ENCODE peak calls at places on chromosomes 3 and 15, in ten cellular contexts. C, N, O, J, W, Y, P, L, D and U are unnamed samples.

GRCh38 chr3:36482259-36482658 is 102.0 kb downstream of the STAC start:
- DNase-seq in O (no peak), W (no peak), L (no peak), D (no peak), C (no peak), N (no peak), Y (no peak), P (no peak), J (no peak), U (peak; percentile 68)

GRCh38 chr3:47128110-47128509 is 35.8 kb downstream of the SETD2 start:
- DNase-seq in N (no peak), P (no peak), Y (no peak), W (no peak), D (no peak), O (no peak), C (no peak), J (no peak), L (no peak), U (no peak)

GRCh38 chr3:71543371-71544016 is 40.0 kb downstream of the FOXP1 start:
- DNase-seq in C (no peak), Y (no peak), O (no peak), J (no peak), N (no peak), W (no peak), L (no peak), P (no peak), D (no peak), U (no peak)

GRCh38 chr3:194326192-194327029 is 24.7 kb downstream of the CPN2 start:
- DNase-seq in Y (no peak), O (peak; percentile 33), N (no peak), L (no peak), C (peak; percentile 77), J (no peak), D (no peak), W (peak; percentile 43), P (no peak), U (no peak)

GRCh38 chr3:105606052-105606451 is 239.3 kb downstream of the ALCAM start:
- DNase-seq in Y (no peak), W (peak; percentile 46), C (no peak), N (no peak), L (no peak), O (no peak), P (no peak), J (peak; percentile 8), D (no peak), U (no peak)

GRCh38 chr3:36650271-36650671 is 114.1 kb downstream of the DCLK3 start:
- DNase-seq in O (no peak), D (no peak), L (no peak), P (no peak), Y (no peak), C (peak; percentile 38), W (peak; percentile 72), N (no peak), J (no peak), U (no peak)

GRCh38 chr3:111326144-111326995 is 215.6 kb upstream of the CD96 start:
- DNase-seq in D (no peak), J (no peak), O (no peak), W (peak; percentile 91), C (no peak), P (no peak), L (no peak), N (no peak), Y (no peak), U (no peak)

GRCh38 chr3:36394176-36394575 is 13.9 kb downstream of the STAC start:
- DNase-seq in W (no peak), D (no peak), Y (no peak), P (no peak), L (no peak), N (no peak), O (no peak), C (no peak), J (no peak), U (no peak)

GRCh38 chr15:67259375-67259774 is 4.8 kb downstream of the IQCH start:
- DNase-seq in W (no peak), L (no peak), J (no peak), P (no peak), C (no peak), Y (no peak), D (no peak), O (no peak), N (no peak), U (no peak)

GRCh38 chr3:15286022-15286421 is 46.4 kb downstream of the SH3BP5 start:
- DNase-seq in P (no peak), Y (no peak), N (no peak), D (no peak), L (no peak), O (no peak), C (no peak), W (no peak), J (no peak), U (no peak)

GRCh38 chr15:99704444-99704838 is 28.8 kb downstream of the LYSMD4 start:
- DNase-seq in D (peak; percentile 40), C (peak; percentile 59), L (peak; percentile 89), P (peak; percentile 80), J (peak; percentile 70), O (peak; percentile 55), W (peak; percentile 85), Y (no peak), N (no peak), U (peak; percentile 94)

GRCh38 chr3:192816274-192816853 is 89.0 kb upstream of the FGF12 start:
- DNase-seq in Y (no peak), C (peak; percentile 46), P (peak; percentile 46), W (peak; percentile 73), D (no peak), O (peak; percentile 25), L (peak; percentile 62), N (no peak), J (peak; percentile 51), U (peak; percentile 61)

GRCh38 chr3:113776564-113776963 is 29.7 kb downstream of the ATP6V1A start:
- DNase-seq in W (no peak), L (no peak), P (no peak), J (no peak), C (no peak), Y (no peak), D (no peak), N (no peak), O (no peak), U (no peak)

GRCh38 chr15:41603941-41604660 is 45.1 kb downstream of the TYRO3 start:
- DNase-seq in W (peak; percentile 84), L (peak; percentile 67), J (peak; percentile 74), D (peak; percentile 27), Y (peak; percentile 68), C (peak; percentile 68), O (peak; percentile 65), N (no peak), P (peak; percentile 24), U (peak; percentile 83)

GRCh38 chr3:23036728-23037127 is 166.4 kb upstream of the UBE2E2 start:
- DNase-seq in N (no peak), P (no peak), J (no peak), Y (no peak), L (peak; percentile 29), D (no peak), C (no peak), O (no peak), W (peak; percentile 9), U (no peak)

GRCh38 chr15:40421246-40422157 is 15.9 kb downstream of the IVD start:
- DNase-seq in C (no peak), D (peak; percentile 72), W (peak; percentile 64), L (peak; percentile 83), P (no peak), J (peak; percentile 76), Y (peak; percentile 79), N (peak; percentile 74), O (peak; percentile 84), U (peak; percentile 82)

GRCh38 chr15:40106203-40107161 is 2.2 kb downstream of the BMF start:
- DNase-seq in J (peak; percentile 66), P (peak; percentile 16), N (no peak), O (peak; percentile 87), D (no peak), W (peak; percentile 40), C (no peak), L (peak; percentile 85), Y (peak; percentile 70), U (peak; percentile 98)

GRCh38 chr3:159911011-159911663 is 77.5 kb upstream of the IL12A start:
- DNase-seq in N (no peak), P (no peak), D (no peak), W (no peak), C (no peak), Y (no peak), O (no peak), L (peak; percentile 78), J (peak; percentile 61), U (peak; percentile 66)

GRCh38 chr3:152026033-152026556 is 152.7 kb downstream of the SUCNR1 start:
- DNase-seq in W (peak; percentile 91), J (peak; percentile 67), O (no peak), N (no peak), P (no peak), C (peak; percentile 78), D (no peak), Y (no peak), L (peak; percentile 23), U (peak; percentile 36)

GRCh38 chr3:171959532-171960044 is 79.8 kb upstream of the FNDC3B start:
- DNase-seq in W (no peak), O (no peak), D (no peak), Y (no peak), P (no peak), J (no peak), L (no peak), N (no peak), C (no peak), U (no peak)

GRCh38 chr15:63487076-63487757 is 17.2 kb upstream of the USP3 start:
- DNase-seq in J (peak; percentile 81), N (peak; percentile 72), C (peak; percentile 58), W (peak; percentile 72), D (peak; percentile 82), P (no peak), O (peak; percentile 89), L (peak; percentile 90), Y (peak; percentile 87), U (peak; percentile 95)

GRCh38 chr3:151925419-151925818 is 52.0 kb downstream of the SUCNR1 start:
- DNase-seq in C (no peak), O (no peak), W (peak; percentile 37), P (no peak), Y (no peak), D (no peak), J (peak; percentile 76), L (no peak), N (no peak), U (no peak)

GRCh38 chr3:142356818-142357217 is 91.0 kb downstream of the XRN1 start:
- DNase-seq in Y (no peak), O (no peak), P (no peak), C (no peak), L (peak; percentile 62), D (no peak), W (no peak), N (no peak), J (no peak), U (no peak)

GRCh38 chr3:130935761-130936160 is 41.9 kb downstream of the ATP2C1 start:
- DNase-seq in J (no peak), O (no peak), P (no peak), Y (no peak), W (peak; percentile 64), N (no peak), D (no peak), C (no peak), L (no peak), U (no peak)

GRCh38 chr15:38829086-38829485 is 264.5 kb upstream of the RASGRP1 start:
- DNase-seq in P (no peak), C (no peak), O (no peak), L (no peak), N (no peak), Y (no peak), J (no peak), W (no peak), D (no peak), U (no peak)

GRCh38 chr3:10219737-10220136 is 28.5 kb upstream of the TATDN2 start:
- DNase-seq in W (no peak), Y (no peak), L (no peak), N (no peak), O (no peak), D (no peak), P (no peak), C (no peak), J (no peak), U (no peak)

GRCh38 chr15:52143862-52144261 is 31.3 kb upstream of the BCL2L10 start:
- DNase-seq in C (no peak), W (peak; percentile 99), O (peak; percentile 23), P (no peak), L (no peak), D (no peak), Y (no peak), N (no peak), J (peak; percentile 84), U (no peak)

GRCh38 chr3:36904641-36905040 is 40.2 kb downstream of the TRANK1 start:
- DNase-seq in Y (no peak), N (no peak), D (no peak), C (peak; percentile 6), L (no peak), O (peak; percentile 68), W (peak; percentile 24), P (no peak), J (peak; percentile 3), U (peak; percentile 55)